ENCODE peak calls at places on chromosome 6, in six cellular contexts. R is fibroblast of the conjunctiva, W is NCI-H2081, Q is NCI-H2029 treated with DMSO at 0.1 percent for 48 hours, G is cardiac fibroblast, B is iris pigment epithelial cell. D is an unnamed sample.

GRCh38 chr6:97674802-97675201 is 391.8 kb upstream of the MMS22L start:
- DNase-seq in R (no peak), W (no peak), Q (no peak), G (peak), B (peak), D (no peak)

GRCh38 chr6:166942393-166943168 is 13.8 kb downstream of the RNASET2 start:
- DNase-seq in R (no peak), W (no peak), Q (no peak), G (no peak), B (peak), D (peak)

GRCh38 chr6:106097368-106098231 is 11.5 kb downstream of the PRDM1 start:
- DNase-seq in R (peak), W (no peak), Q (no peak), G (peak), B (peak), D (peak)

GRCh38 chr6:111992851-111993250 is 61.1 kb upstream of the CCN6 start:
- DNase-seq in R (no peak), W (peak), Q (no peak), G (peak), B (peak), D (peak)

GRCh38 chr6:154933181-154933827 is 61.8 kb upstream of the TIAM2 start:
- DNase-seq in R (no peak), W (no peak), Q (no peak), G (no peak), B (peak), D (no peak)

GRCh38 chr6:53926505-53926904 is 131.7 kb downstream of the LRRC1 start:
- DNase-seq in R (no peak), W (no peak), Q (no peak), G (peak), B (peak), D (no peak)

GRCh38 chr6:115667478-115667996 is 393.2 kb downstream of the FRK start:
- DNase-seq in R (no peak), W (peak), Q (no peak), G (no peak), B (no peak), D (no peak)

GRCh38 chr6:35183281-35183680 is 30.5 kb upstream of the SCUBE3 start:
- DNase-seq in R (no peak), W (no peak), Q (no peak), G (no peak), B (no peak), D (no peak)

GRCh38 chr6:148342146-148343027 is at the start of gene SASH1:
- DNase-seq in R (peak), W (peak), Q (no peak), G (peak), B (peak), D (peak)

GRCh38 chr6:129491436-129491835 is 218.5 kb downstream of the ARHGAP18 start:
- DNase-seq in R (no peak), W (no peak), Q (no peak), G (no peak), B (peak), D (no peak)

D was measured in T-helper 2 cell treated with Interferon-gamma antibody and Interleukin-4, amounts not matched to agents 5 μg/mL and 100 μg/mL, for 36 hours.